ENCODE peak calls at places on chromosomes 13 and 19, in six cellular contexts. One of them, this sample, is unnamed.

GRCh38 chr13:65966991-65967451 is 1263.1 kb downstream of the PCDH9 start:
- DNase-seq in H1: peak
- DNase-seq in fibroblast of lung: peak
- DNase-seq in tibial artery: no peak
- DNase-seq in heart right ventricle: no peak
- DNase-seq in RWPE2: no peak
- DNase-seq in this sample: no peak

GRCh38 chr19:13022859-13023636 is 27.8 kb downstream of the NFIX start:
- DNase-seq in H1: no peak
- DNase-seq in fibroblast of lung: peak
- DNase-seq in tibial artery: peak
- DNase-seq in heart right ventricle: peak
- DNase-seq in RWPE2: peak
- DNase-seq in this sample: peak

GRCh38 chr19:50492303-50493052 is 15.8 kb upstream of the GARIN5A start:
- DNase-seq in H1: no peak
- DNase-seq in fibroblast of lung: no peak
- DNase-seq in tibial artery: no peak
- DNase-seq in heart right ventricle: no peak
- DNase-seq in RWPE2: no peak
- DNase-seq in this sample: peak

GRCh38 chr13:93963266-93964131 is 516.0 kb downstream of the DCT start:
- DNase-seq in H1: no peak
- DNase-seq in fibroblast of lung: peak
- DNase-seq in tibial artery: no peak
- DNase-seq in heart right ventricle: no peak
- DNase-seq in RWPE2: no peak
- DNase-seq in this sample: no peak

GRCh38 chr13:45847554-45848224 is 3.9 kb downstream of the SIAH3 start:
- DNase-seq in H1: no peak
- DNase-seq in fibroblast of lung: peak
- DNase-seq in tibial artery: peak
- DNase-seq in heart right ventricle: peak
- DNase-seq in RWPE2: no peak
- DNase-seq in this sample: no peak

GRCh38 chr13:32669030-32669646 is 82.9 kb downstream of the PDS5B start:
- DNase-seq in H1: no peak
- DNase-seq in fibroblast of lung: peak
- DNase-seq in tibial artery: no peak
- DNase-seq in heart right ventricle: no peak
- DNase-seq in RWPE2: no peak
- DNase-seq in this sample: no peak

GRCh38 chr13:28037399-28037798 is 48.9 kb upstream of the URAD start:
- DNase-seq in H1: no peak
- DNase-seq in fibroblast of lung: no peak
- DNase-seq in tibial artery: no peak
- DNase-seq in heart right ventricle: no peak
- DNase-seq in RWPE2: no peak
- DNase-seq in this sample: no peak

GRCh38 chr19:41928221-41928683 is at the start of gene ERFL:
- DNase-seq in H1: no peak
- DNase-seq in fibroblast of lung: no peak
- DNase-seq in tibial artery: no peak
- DNase-seq in heart right ventricle: no peak
- DNase-seq in RWPE2: no peak
- DNase-seq in this sample: no peak

GRCh38 chr19:53865918-53866696 is 1.6 kb upstream of the MYADM start:
- DNase-seq in H1: no peak
- DNase-seq in fibroblast of lung: peak
- DNase-seq in tibial artery: peak
- DNase-seq in heart right ventricle: peak
- DNase-seq in RWPE2: no peak
- DNase-seq in this sample: peak

GRCh38 chr19:10393137-10393536 is 10.2 kb downstream of the CDC37 start:
- DNase-seq in H1: no peak
- DNase-seq in fibroblast of lung: no peak
- DNase-seq in tibial artery: no peak
- DNase-seq in heart right ventricle: no peak
- DNase-seq in RWPE2: no peak
- DNase-seq in this sample: no peak

GRCh38 chr19:14141041-14141440 is 4.7 kb upstream of the ASF1B start:
- DNase-seq in H1: no peak
- DNase-seq in fibroblast of lung: no peak
- DNase-seq in tibial artery: no peak
- DNase-seq in heart right ventricle: no peak
- DNase-seq in RWPE2: no peak
- DNase-seq in this sample: peak

GRCh38 chr19:14138576-14139265 is 2.3 kb upstream of the ASF1B start:
- DNase-seq in H1: no peak
- DNase-seq in fibroblast of lung: peak
- DNase-seq in tibial artery: no peak
- DNase-seq in heart right ventricle: no peak
- DNase-seq in RWPE2: no peak
- DNase-seq in this sample: no peak

GRCh38 chr19:14136509-14137281 is at the start of gene ASF1B:
- DNase-seq in H1: peak
- DNase-seq in fibroblast of lung: peak
- DNase-seq in tibial artery: peak
- DNase-seq in heart right ventricle: peak
- DNase-seq in RWPE2: peak
- DNase-seq in this sample: peak

GRCh38 chr19:14142262-14143190 is 6.1 kb upstream of the ASF1B start:
- DNase-seq in H1: no peak
- DNase-seq in fibroblast of lung: no peak
- DNase-seq in tibial artery: no peak
- DNase-seq in heart right ventricle: no peak
- DNase-seq in RWPE2: no peak
- DNase-seq in this sample: no peak

DNA sequence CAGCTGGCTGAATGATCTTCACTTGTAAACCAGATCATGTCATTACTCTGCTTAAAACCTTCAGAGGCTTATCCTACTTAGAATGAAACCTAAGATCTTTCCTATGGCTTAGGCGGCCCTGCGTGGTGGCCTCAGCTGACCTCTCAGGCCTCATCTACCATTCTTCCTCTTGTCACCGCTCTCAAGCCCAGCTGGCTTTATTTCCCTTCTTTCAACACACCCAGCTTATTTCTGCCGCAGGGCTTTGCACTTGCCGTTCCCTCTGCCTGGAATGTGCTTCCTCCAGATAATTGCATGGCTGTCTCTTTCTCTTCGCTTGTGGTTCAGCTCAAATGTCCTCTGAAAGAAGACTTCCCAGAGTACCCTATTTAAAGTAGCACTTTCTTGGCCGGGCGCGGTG is 3.6 kb upstream of the ASF1B start:
- DNase-seq in H1: no peak
- DNase-seq in fibroblast of lung: no peak
- DNase-seq in tibial artery: peak
- DNase-seq in heart right ventricle: no peak
- DNase-seq in RWPE2: no peak
- DNase-seq in this sample: peak
- H3K27ac ChIP-seq in H1: no peak
- H3K27ac ChIP-seq in fibroblast of lung: no peak
- H3K27ac ChIP-seq in tibial artery: no peak
- H3K27ac ChIP-seq in heart right ventricle: peak
- H3K27ac ChIP-seq in RWPE2: no peak
- H3K27ac ChIP-seq in this sample: no peak

GRCh38 chr13:113903912-113904311 is 40.0 kb upstream of the GAS6 start:
- DNase-seq in H1: no peak
- DNase-seq in fibroblast of lung: no peak
- DNase-seq in tibial artery: no peak
- DNase-seq in heart right ventricle: no peak
- DNase-seq in RWPE2: no peak
- DNase-seq in this sample: no peak

GRCh38 chr13:113903361-113903760 is 39.5 kb upstream of the GAS6 start:
- DNase-seq in H1: no peak
- DNase-seq in fibroblast of lung: peak
- DNase-seq in tibial artery: peak
- DNase-seq in heart right ventricle: no peak
- DNase-seq in RWPE2: no peak
- DNase-seq in this sample: peak

GRCh38 chr13:113901642-113902041 is 37.8 kb upstream of the GAS6 start:
- DNase-seq in H1: no peak
- DNase-seq in fibroblast of lung: no peak
- DNase-seq in tibial artery: no peak
- DNase-seq in heart right ventricle: no peak
- DNase-seq in RWPE2: no peak
- DNase-seq in this sample: no peak

GRCh38 chr13:113902536-113902935 is 38.7 kb upstream of the GAS6 start:
- DNase-seq in H1: no peak
- DNase-seq in fibroblast of lung: peak
- DNase-seq in tibial artery: no peak
- DNase-seq in heart right ventricle: no peak
- DNase-seq in RWPE2: no peak
- DNase-seq in this sample: no peak

GRCh38 chr13:113902956-113903355 is 39.1 kb upstream of the GAS6 start:
- DNase-seq in H1: no peak
- DNase-seq in fibroblast of lung: no peak
- DNase-seq in tibial artery: no peak
- DNase-seq in heart right ventricle: no peak
- DNase-seq in RWPE2: no peak
- DNase-seq in this sample: no peak
- H3K27ac ChIP-seq in H1: no peak
- H3K27ac ChIP-seq in fibroblast of lung: no peak
- H3K27ac ChIP-seq in tibial artery: peak
- H3K27ac ChIP-seq in heart right ventricle: no peak
- H3K27ac ChIP-seq in RWPE2: peak
- H3K27ac ChIP-seq in this sample: no peak

GRCh38 chr13:30113983-30114491 is 193.3 kb downstream of the KATNAL1 start:
- DNase-seq in H1: no peak
- DNase-seq in fibroblast of lung: no peak
- DNase-seq in tibial artery: no peak
- DNase-seq in heart right ventricle: no peak
- DNase-seq in RWPE2: no peak
- DNase-seq in this sample: no peak
- H3K27ac ChIP-seq in H1: no peak
- H3K27ac ChIP-seq in fibroblast of lung: no peak
- H3K27ac ChIP-seq in tibial artery: peak
- H3K27ac ChIP-seq in heart right ventricle: no peak
- H3K27ac ChIP-seq in RWPE2: no peak
- H3K27ac ChIP-seq in this sample: no peak

DNA sequence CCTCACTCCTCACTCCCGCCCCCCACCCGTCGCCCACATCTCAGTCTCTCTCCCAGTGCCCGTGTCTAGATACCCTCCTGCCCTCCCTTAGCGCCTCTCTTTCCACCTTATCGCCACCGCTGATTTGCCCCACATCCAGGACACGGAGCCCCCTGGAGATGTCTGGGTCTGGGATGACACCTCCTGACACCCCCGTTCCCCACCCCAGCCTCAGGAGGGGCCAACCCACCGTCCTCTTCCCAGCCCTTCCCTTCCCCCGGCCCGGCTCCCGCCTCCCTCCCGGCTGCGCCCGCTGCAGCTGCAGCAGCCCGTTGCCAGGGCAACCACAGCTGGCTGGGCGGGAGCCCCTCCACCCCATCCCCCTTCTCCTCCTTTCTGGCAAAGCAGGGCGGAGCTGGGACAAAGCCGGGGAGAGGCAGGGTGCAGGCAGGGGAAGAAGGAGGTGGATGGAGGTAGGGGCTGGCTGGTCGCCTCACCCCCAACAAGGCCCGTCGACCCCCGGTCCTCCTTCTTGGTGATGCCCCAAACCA is 13.5 kb downstream of the DPF1 start:
- DNase-seq in H1: no peak
- DNase-seq in fibroblast of lung: peak
- DNase-seq in tibial artery: no peak
- DNase-seq in heart right ventricle: peak
- DNase-seq in RWPE2: no peak
- DNase-seq in this sample: peak
- H3K27ac ChIP-seq in H1: peak
- H3K27ac ChIP-seq in fibroblast of lung: peak
- H3K27ac ChIP-seq in tibial artery: peak
- H3K27ac ChIP-seq in heart right ventricle: peak
- H3K27ac ChIP-seq in RWPE2: no peak
- H3K27ac ChIP-seq in this sample: peak

DNA sequence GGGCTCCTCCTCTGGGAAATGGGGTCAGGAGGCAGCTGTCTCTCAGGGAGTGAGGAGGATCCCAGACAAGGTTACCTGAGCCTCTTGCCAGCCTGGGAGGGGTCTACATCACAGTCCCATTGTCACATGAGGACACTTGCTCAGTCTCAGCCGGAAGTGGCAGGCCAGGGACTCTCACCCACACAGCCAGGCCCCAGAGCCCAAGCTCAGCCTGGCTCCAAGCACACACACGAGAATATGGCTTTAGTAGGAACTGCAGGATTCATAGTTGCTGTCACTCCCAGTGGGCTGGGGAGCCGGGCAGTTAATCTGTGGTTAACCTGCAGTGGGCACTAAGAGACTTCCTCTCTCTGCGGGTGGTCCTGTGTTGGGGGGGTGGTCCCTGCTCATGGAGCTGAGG is 15.8 kb upstream of the RELB start:
- DNase-seq in H1: no peak
- DNase-seq in fibroblast of lung: no peak
- DNase-seq in tibial artery: no peak
- DNase-seq in heart right ventricle: no peak
- DNase-seq in RWPE2: no peak
- DNase-seq in this sample: no peak
- H3K27ac ChIP-seq in H1: no peak
- H3K27ac ChIP-seq in fibroblast of lung: no peak
- H3K27ac ChIP-seq in tibial artery: no peak
- H3K27ac ChIP-seq in heart right ventricle: no peak
- H3K27ac ChIP-seq in RWPE2: no peak
- H3K27ac ChIP-seq in this sample: no peak

This sample was measured in right cardiac atrium.